ENCODE peak calls at places on chromosomes 11 and 22, in seven cellular contexts. Y is GM23338, S is tibial artery, D is adrenal gland, F is fibroblast of lung, H is HCT116, P is HepG2. A is an unnamed sample.

GRCh38 chr22:42283288-42284229 is 13.1 kb upstream of the TCF20 start:
- DNase-seq in D (no peak), H (no peak), F (peak; percentile 20), P (no peak), Y (no peak), S (no peak), A (no peak)

GRCh38 chr11:125562430-125562829 is 6.8 kb upstream of the EI24 start:
- DNase-seq in H (no peak), P (no peak), F (no peak), Y (no peak), S (no peak), D (no peak), A (no peak)

GRCh38 chr11:71525188-71525937 is 1.7 kb upstream of the KRTAP5-7 start:
- DNase-seq in Y (no peak), P (no peak), D (no peak), F (no peak), S (peak; percentile 1), H (no peak), A (no peak)

GRCh38 chr11:108624196-108624925 is 30.8 kb upstream of the EXPH5 start:
- DNase-seq in F (no peak), D (no peak), H (no peak), P (no peak), Y (no peak), S (no peak), A (no peak)

GRCh38 chr22:40509401-40510134 is 127.0 kb downstream of the MRTFA start:
- DNase-seq in P (no peak), F (peak; percentile 94), Y (no peak), H (no peak), D (peak; percentile 70), S (peak; percentile 71), A (no peak)

GRCh38 chr11:119134389-119134978 is 13.1 kb downstream of the HINFP start:
- DNase-seq in Y (peak; percentile 71), S (no peak), P (no peak), D (no peak), F (no peak), H (no peak), A (no peak)

GRCh38 chr22:35258144-35258988 is 1.1 kb downstream of the HMGXB4 start:
- DNase-seq in S (no peak), P (no peak), D (no peak), H (no peak), F (peak; percentile 65), Y (peak; percentile 75), A (no peak)

GRCh38 chr11:135027461-135027860 is 615.4 kb upstream of the B3GAT1 start:
- DNase-seq in Y (peak; percentile 89), P (peak; percentile 12), H (no peak), F (peak; percentile 42), D (peak; percentile 49), S (no peak), A (peak; percentile 68)

GRCh38 chr11:9639099-9639498 is 24.8 kb upstream of the SWAP70 start:
- DNase-seq in F (no peak), P (no peak), S (peak; percentile 77), H (no peak), Y (no peak), D (peak; percentile 67), A (no peak)

GRCh38 chr11:110077866-110078325 is 15.3 kb upstream of the ZC3H12C start:
- DNase-seq in P (peak; percentile 13), S (no peak), Y (peak; percentile 6), D (peak; percentile 62), F (peak; percentile 71), H (no peak), A (no peak)

GRCh38 chr11:108338750-108339149 is 115.9 kb downstream of the ATM start:
- DNase-seq in H (no peak), D (no peak), Y (no peak), P (no peak), S (no peak), F (no peak), A (no peak)

GRCh38 chr11:70882716-70883085 is 369.7 kb downstream of the SHANK2 start:
- DNase-seq in F (no peak), P (no peak), D (no peak), H (no peak), S (no peak), Y (no peak), A (no peak)

GRCh38 chr11:34397120-34397519 is 39.3 kb upstream of the ABTB2 start:
- DNase-seq in D (no peak), S (no peak), F (no peak), P (no peak), Y (no peak), H (no peak), A (no peak)

GRCh38 chr11:46391578-46392420 is at the start of gene CHRM4:
- DNase-seq in D (no peak), F (peak; percentile 32), Y (peak; percentile 70), S (peak; percentile 62), P (peak; percentile 24), H (no peak), A (no peak)

GRCh38 chr11:61952882-61953281 is 2.7 kb downstream of the BEST1 start:
- DNase-seq in P (no peak), Y (no peak), S (no peak), D (no peak), H (no peak), F (no peak), A (no peak)

GRCh38 chr22:42945736-42946135 is 69.2 kb downstream of the PACSIN2 start:
- DNase-seq in H (no peak), S (no peak), F (no peak), P (no peak), D (no peak), Y (peak; percentile 53), A (no peak)

DNA sequence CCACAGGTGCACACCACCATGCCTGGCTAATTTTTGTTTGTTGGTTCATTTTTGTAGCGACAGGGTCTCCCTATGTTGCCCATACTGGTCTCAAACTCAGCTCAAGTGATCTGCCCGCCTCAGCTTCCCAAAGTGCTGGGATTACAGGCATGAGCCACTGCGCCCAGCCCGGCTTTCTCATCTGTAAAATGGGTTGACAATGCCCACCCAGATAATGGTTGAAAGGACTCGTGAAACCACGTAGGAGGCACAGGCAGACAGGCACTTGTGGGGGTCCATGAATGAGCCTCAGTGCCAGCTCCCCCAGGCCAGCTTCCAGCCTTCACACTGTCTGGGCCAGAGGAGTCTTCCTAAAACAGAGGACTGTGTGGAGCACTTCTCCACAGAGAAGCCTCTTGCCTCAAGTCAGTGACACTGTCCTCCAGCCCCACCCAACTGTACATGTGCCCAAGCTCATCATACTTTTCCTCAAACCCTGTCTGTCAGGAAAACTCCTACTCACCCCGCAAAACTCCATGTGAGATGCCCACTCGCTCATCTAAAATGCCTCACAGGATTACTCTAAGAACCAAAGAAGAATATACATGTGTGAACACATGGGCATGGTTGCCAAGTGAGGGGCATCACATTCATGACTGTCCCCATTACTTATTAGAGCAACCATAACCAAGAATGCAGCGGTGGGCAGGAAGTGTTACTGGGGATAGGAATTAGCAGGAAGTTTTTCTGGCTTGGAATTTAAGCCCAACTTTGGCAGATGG is 32.1 kb upstream of the WNT7B start:
- DNase-seq in H (no peak), D (peak; percentile 13), Y (no peak), S (peak; percentile 61), F (no peak), P (no peak), A (no peak)
- H3K4me1 ChIP-seq in H (peaks cover 46% of the 10 kb centered on the region), D (peaks cover 34% of the 10 kb centered on the region), Y (peaks cover 3% of the 10 kb centered on the region), S (peaks cover 43% of the 10 kb centered on the region), F (peaks cover 25% of the 10 kb centered on the region), P (peaks cover 43% of the 10 kb centered on the region), A (peaks cover 20% of the 10 kb centered on the region)

GRCh38 chr11:19429108-19429760 is 188.5 kb upstream of the E2F8 start:
- DNase-seq in P (no peak), Y (no peak), H (no peak), F (no peak), D (no peak), S (no peak), A (no peak)
- H3K4me1 ChIP-seq in P (no peaks in the 10 kb centered on the region), Y (peaks cover 26% of the 10 kb centered on the region), H (no peaks in the 10 kb centered on the region), F (peaks cover 18% of the 10 kb centered on the region), D (peaks cover 5% of the 10 kb centered on the region), S (no peaks in the 10 kb centered on the region), A (peaks cover 2% of the 10 kb centered on the region)

DNA sequence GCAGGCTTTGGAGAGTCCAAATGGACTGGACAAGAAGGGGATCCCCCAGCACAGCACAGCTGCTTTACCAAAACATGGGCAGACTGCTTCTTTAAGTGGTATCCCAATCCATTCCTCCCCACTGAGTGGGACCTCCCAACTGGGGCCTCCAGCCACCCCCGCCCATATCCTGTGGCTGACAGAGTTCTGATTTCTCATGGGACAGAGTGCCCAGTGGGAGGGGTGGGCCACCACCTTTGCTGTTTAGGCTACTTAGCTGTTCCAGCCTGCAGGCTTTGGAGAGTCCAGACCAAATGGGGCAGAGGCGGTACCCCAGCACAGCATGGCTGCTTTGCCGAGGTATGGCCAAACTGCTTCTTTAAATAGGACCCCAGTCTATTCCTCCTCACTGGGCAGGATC is 26.9 kb upstream of the DEUP1 start:
- DNase-seq in S (no peak), P (no peak), H (no peak), F (no peak), D (no peak), Y (no peak), A (no peak)
- H3K4me1 ChIP-seq in S (no peaks in the 10 kb centered on the region), P (no peaks in the 10 kb centered on the region), H (no peaks in the 10 kb centered on the region), F (no peaks in the 10 kb centered on the region), D (no peaks in the 10 kb centered on the region), Y (no peaks in the 10 kb centered on the region), A (no peaks in the 10 kb centered on the region)

GRCh38 chr11:48033918-48034341 is 53.6 kb downstream of the PTPRJ start:
- DNase-seq in Y (no peak), F (no peak), P (no peak), D (no peak), H (no peak), S (no peak), A (no peak)
- H3K4me1 ChIP-seq in Y (peaks cover 21% of the 10 kb centered on the region), F (peaks cover 3% of the 10 kb centered on the region), P (no peaks in the 10 kb centered on the region), D (peaks cover 31% of the 10 kb centered on the region), H (peaks cover 35% of the 10 kb centered on the region), S (peaks cover 1% of the 10 kb centered on the region), A (peaks cover 13% of the 10 kb centered on the region)